ENCODE peak calls at places on chromosomes 16 and 17, in seven cellular contexts. R is ecto neural progenitor cell, M is ovary, G is NCI-H2081, U is psoas muscle, A is NCI-H2029, K is B cell. V is an unnamed sample.
A peak's percentile ranks its signal among the peaks of the same experiment; 100 is the strongest.

GRCh38 chr17:1153795-1154546 is 25.8 kb downstream of the ABR start:
- DNase-seq in U (peak; percentile 82), M (peak; percentile 89), G (peak; percentile 24), R (peak; percentile 81), K (no peak), A (peak; percentile 24), V (peak; percentile 64)

GRCh38 chr16:50311891-50312501 is 45.6 kb downstream of the ADCY7 start:
- DNase-seq in R (no peak), K (no peak), A (no peak), U (no peak), G (no peak), M (no peak), V (no peak)

GRCh38 chr16:63461248-63461841 is 1425.1 kb upstream of the CDH8 start:
- DNase-seq in U (no peak), G (peak; percentile 27), M (peak; percentile 18), A (peak; percentile 22), R (no peak), K (no peak), V (no peak)

GRCh38 chr16:64321881-64322280 is 800.0 kb downstream of the CDH11 start:
- DNase-seq in G (no peak), K (no peak), A (no peak), M (no peak), U (no peak), R (no peak), V (no peak)

GRCh38 chr16:86534779-86535605 is 20.0 kb downstream of the MTHFSD start:
- DNase-seq in R (no peak), K (no peak), U (no peak), A (no peak), G (no peak), M (no peak), V (no peak)

GRCh38 chr17:78219396-78220150 is 5.5 kb downstream of the BIRC5 start:
- DNase-seq in U (no peak), G (no peak), M (no peak), K (no peak), A (no peak), R (no peak), V (no peak)

GRCh38 chr17:41666708-41667279 is 21.9 kb upstream of the EIF1 start:
- DNase-seq in M (peak; percentile 86), A (peak; percentile 73), G (peak; percentile 91), R (peak; percentile 93), U (peak; percentile 85), K (peak; percentile 81), V (peak; percentile 83)

GRCh38 chr16:89385712-89386111 is 104.6 kb downstream of the ANKRD11 start:
- DNase-seq in K (no peak), A (no peak), M (no peak), U (no peak), R (no peak), G (no peak), V (no peak)

GRCh38 chr17:5552841-5553240 is 31.5 kb downstream of the NLRP1 start:
- DNase-seq in U (no peak), R (no peak), M (no peak), A (no peak), G (no peak), K (no peak), V (no peak)

GRCh38 chr17:48997103-48997826 is at the start of gene IGF2BP1:
- DNase-seq in K (peak; percentile 64), A (no peak), G (no peak), U (no peak), R (peak; percentile 97), M (no peak), V (no peak)

GRCh38 chr17:27551701-27552466 is 79.1 kb upstream of the LGALS9 start:
- DNase-seq in U (no peak), K (no peak), A (peak; percentile 32), R (no peak), M (no peak), G (no peak), V (no peak)

GRCh38 chr17:19281161-19281560 is 44.0 kb downstream of the EPN2 start:
- DNase-seq in M (no peak), R (no peak), K (no peak), G (no peak), A (no peak), U (no peak), V (no peak)

GRCh38 chr16:81625544-81626152 is 153.4 kb upstream of the PLCG2 start:
- DNase-seq in U (peak; percentile 41), A (no peak), M (peak; percentile 45), R (no peak), K (no peak), G (no peak), V (peak; percentile 63)

GRCh38 chr17:39706921-39707337 is 7.1 kb downstream of the ERBB2 start:
- DNase-seq in R (no peak), U (no peak), K (no peak), G (no peak), M (no peak), A (peak; percentile 82), V (no peak)

GRCh38 chr17:15914400-15915165 is 30.3 kb upstream of the ADORA2B start:
- DNase-seq in A (no peak), K (no peak), G (no peak), U (no peak), M (no peak), R (no peak), V (no peak)

GRCh38 chr17:21297597-21297996 is 13.1 kb downstream of the MAP2K3 start:
- DNase-seq in A (no peak), K (no peak), M (no peak), G (no peak), U (no peak), R (no peak), V (no peak)

GRCh38 chr16:60137891-60138290 is 1403.8 kb upstream of the GOT2 start:
- DNase-seq in K (no peak), R (no peak), M (no peak), G (no peak), A (no peak), U (no peak), V (no peak)

GRCh38 chr16:54620197-54620596 is 310.5 kb upstream of the IRX5 start:
- DNase-seq in K (no peak), M (no peak), A (peak; percentile 13), G (peak; percentile 2), R (no peak), U (no peak), V (no peak)

GRCh38 chr16:81709369-81709900 is 69.7 kb upstream of the PLCG2 start:
- DNase-seq in A (no peak), G (no peak), K (no peak), R (no peak), M (no peak), U (no peak), V (no peak)

GRCh38 chr16:78291642-78292041 is 192.2 kb downstream of the WWOX start:
- DNase-seq in R (no peak), U (no peak), A (no peak), G (no peak), M (no peak), K (no peak), V (no peak)

GRCh38 chr17:74280093-74280513 is 6.1 kb downstream of the DNAI2 start:
- DNase-seq in U (no peak), M (no peak), A (no peak), G (no peak), R (no peak), K (no peak), V (no peak)

GRCh38 chr16:88315543-88316105 is 67.1 kb upstream of the ZNF469 start:
- DNase-seq in K (no peak), A (no peak), R (no peak), M (no peak), U (peak; percentile 52), G (no peak), V (peak; percentile 31)

GRCh38 chr17:20216154-20216815 is 207.1 kb downstream of the SPECC1 start:
- DNase-seq in A (no peak), G (no peak), K (peak; percentile 17), R (no peak), M (no peak), U (no peak), V (no peak)

GRCh38 chr17:14197582-14197981 is 39.1 kb downstream of the CDRT15 start:
- DNase-seq in M (no peak), G (no peak), R (no peak), K (no peak), U (no peak), A (no peak), V (no peak)

GRCh38 chr17:80695979-80696378 is 151.3 kb downstream of the RPTOR start:
- DNase-seq in A (no peak), R (no peak), K (no peak), G (no peak), U (no peak), M (no peak), V (no peak)

GRCh38 chr17:71142333-71142732 is 973.0 kb downstream of the KCNJ2 start:
- DNase-seq in A (no peak), M (no peak), U (no peak), R (no peak), K (no peak), G (no peak), V (no peak)

GRCh38 chr17:16923097-16923903 is 48.6 kb downstream of the TNFRSF13B start:
- DNase-seq in U (no peak), R (no peak), A (no peak), G (no peak), M (no peak), K (no peak), V (no peak)

GRCh38 chr17:869067-869466 is 86.9 kb downstream of the MRM3 start:
- DNase-seq in U (peak; percentile 85), R (no peak), K (no peak), A (no peak), G (no peak), M (peak; percentile 79), V (peak; percentile 60)

GRCh38 chr16:58249780-58250478 is 44.9 kb downstream of the PRSS54 start:
- DNase-seq in A (peak; percentile 35), K (peak; percentile 91), M (peak; percentile 70), U (peak; percentile 82), R (peak; percentile 90), G (peak; percentile 49), V (peak; percentile 78)

GRCh38 chr16:48321307-48322036 is 63.7 kb downstream of the SIAH1 start:
- DNase-seq in U (no peak), G (no peak), R (no peak), A (no peak), M (no peak), K (no peak), V (no peak)

GRCh38 chr16:57131351-57131970 is 39.1 kb downstream of the CPNE2 start:
- DNase-seq in R (no peak), G (no peak), A (no peak), U (no peak), K (no peak), M (no peak), V (no peak)

GRCh38 chr16:11762431-11762830 is 19.8 kb upstream of the TXNDC11 start:
- DNase-seq in U (no peak), A (no peak), M (no peak), R (no peak), G (no peak), K (no peak), V (no peak)

GRCh38 chr16:84751947-84752346 is 52.1 kb downstream of the USP10 start:
- DNase-seq in R (no peak), K (no peak), G (no peak), U (no peak), A (no peak), M (no peak), V (no peak)

GRCh38 chr16:68969338-68969737 is 126.0 kb downstream of the TANGO6 start:
- DNase-seq in A (no peak), G (no peak), K (no peak), R (no peak), U (no peak), M (no peak), V (no peak)

GRCh38 chr17:77579717-77580116 is 378.8 kb upstream of the TNRC6C start:
- DNase-seq in K (no peak), U (no peak), M (no peak), R (no peak), A (no peak), G (no peak), V (no peak)

GRCh38 chr17:36496018-36496789 is 9.7 kb downstream of the ZNHIT3 start:
- DNase-seq in G (no peak), U (no peak), R (peak; percentile 73), K (no peak), M (no peak), A (no peak), V (no peak)

GRCh38 chr16:74437-75318 is 2.2 kb upstream of the RHBDF1 start:
- DNase-seq in A (no peak), R (no peak), U (no peak), G (no peak), K (no peak), M (no peak), V (no peak)

V was measured in heart right ventricle.